ENCODE peak calls at places on chromosomes 1 and 21, in seven cellular contexts. Y, A, L, V, U, Q and H are unnamed samples.
A peak's percentile ranks its signal among the peaks of the same experiment; 100 is the strongest.

GRCh38 chr1:227942021-227942715 is 5.6 kb downstream of the WNT9A start:
- DNase-seq in Y (peak; percentile 75), A (no peak), L (peak; percentile 17), V (no peak), U (no peak), Q (no peak), H (peak; percentile 66)

GRCh38 chr1:179770887-179771502 is 27.9 kb downstream of the FAM163A start:
- DNase-seq in Y (no peak), A (no peak), L (no peak), V (no peak), U (no peak), Q (no peak), H (no peak)

GRCh38 chr1:186875874-186876273 is 47.1 kb downstream of the PLA2G4A start:
- DNase-seq in Y (no peak), A (no peak), L (no peak), V (no peak), U (no peak), Q (no peak), H (no peak)

GRCh38 chr1:155017946-155018316 is 15.3 kb downstream of the ZBTB7B start:
- DNase-seq in Y (no peak), A (no peak), L (no peak), V (no peak), U (no peak), Q (no peak), H (no peak)

GRCh38 chr1:184223216-184223615 is 163.6 kb upstream of the C1orf21 start:
- DNase-seq in Y (peak; percentile 76), A (no peak), L (no peak), V (no peak), U (no peak), Q (no peak), H (no peak)

GRCh38 chr1:212721388-212722247 is 22.0 kb upstream of the BATF3 start:
- DNase-seq in Y (no peak), A (no peak), L (no peak), V (peak; percentile 18), U (no peak), Q (peak; percentile 89), H (no peak)

GRCh38 chr1:77661696-77662095 is 20.8 kb downstream of the ZZZ3 start:
- DNase-seq in Y (no peak), A (no peak), L (no peak), V (no peak), U (no peak), Q (no peak), H (no peak)

GRCh38 chr1:176559474-176560390 is 96.8 kb downstream of the PAPPA2 start:
- DNase-seq in Y (peak; percentile 86), A (peak; percentile 27), L (peak; percentile 62), V (peak; percentile 68), U (peak; percentile 28), Q (peak; percentile 50), H (no peak)

GRCh38 chr21:45388611-45389296 is 16.2 kb upstream of the COL18A1 start:
- DNase-seq in Y (no peak), A (no peak), L (no peak), V (no peak), U (no peak), Q (no peak), H (no peak)

GRCh38 chr21:39182016-39182415 is 1.2 kb downstream of the PSMG1 start:
- DNase-seq in Y (no peak), A (no peak), L (no peak), V (no peak), U (no peak), Q (no peak), H (no peak)

GRCh38 chr1:1360511-1361169 is 2.3 kb upstream of the MXRA8 start:
- DNase-seq in Y (peak; percentile 81), A (peak; percentile 88), L (peak; percentile 62), V (peak; percentile 56), U (peak; percentile 80), Q (peak; percentile 97), H (peak; percentile 90)

GRCh38 chr1:151728151-151728711 is 6.9 kb downstream of the RIIAD1 start:
- DNase-seq in Y (peak; percentile 83), A (no peak), L (no peak), V (no peak), U (peak; percentile 51), Q (peak; percentile 71), H (no peak)

GRCh38 chr1:227952374-227953021 is 4.8 kb upstream of the WNT9A start:
- DNase-seq in Y (peak; percentile 31), A (peak; percentile 24), L (no peak), V (no peak), U (no peak), Q (no peak), H (peak; percentile 65)

GRCh38 chr1:8281843-8282509 is 35.9 kb upstream of the SLC45A1 start:
- DNase-seq in Y (no peak), A (no peak), L (no peak), V (no peak), U (no peak), Q (no peak), H (no peak)

GRCh38 chr1:25541425-25541824 is 2.0 kb upstream of the LDLRAP1 start:
- DNase-seq in Y (no peak), A (no peak), L (no peak), V (no peak), U (no peak), Q (no peak), H (no peak)

GRCh38 chr1:25541889-25542658 is 1.3 kb upstream of the LDLRAP1 start:
- DNase-seq in Y (no peak), A (no peak), L (no peak), V (no peak), U (no peak), Q (no peak), H (no peak)

GRCh38 chr1:25544243-25544764 is 898 bp downstream of the LDLRAP1 start:
- DNase-seq in Y (peak; percentile 64), A (no peak), L (no peak), V (peak; percentile 86), U (no peak), Q (no peak), H (no peak)

GRCh38 chr1:25543425-25544242 is at the start of gene LDLRAP1:
- DNase-seq in Y (peak; percentile 91), A (peak; percentile 81), L (peak; percentile 69), V (peak; percentile 73), U (peak; percentile 83), Q (peak; percentile 64), H (peak; percentile 80)

GRCh38 chr1:25543106-25543424 is 341 bp upstream of the LDLRAP1 start:
- DNase-seq in Y (no peak), A (no peak), L (no peak), V (no peak), U (no peak), Q (no peak), H (no peak)
- H3K4me3 ChIP-seq in Y (peak overlapping the region; percentile 40), A (peak overlapping the region; percentile 99), L (peak overlapping the region; percentile 88), V (no peak overlapping the region), U (peak overlapping the region; percentile 94), Q (no peak overlapping the region), H (peak overlapping the region; percentile 79)

GRCh38 chr21:14677023-14677422 is 130.9 kb upstream of the SAMSN1 start:
- DNase-seq in Y (no peak), A (no peak), L (no peak), V (no peak), U (no peak), Q (no peak), H (no peak)

GRCh38 chr21:14678987-14679574 is 133.0 kb upstream of the SAMSN1 start:
- DNase-seq in Y (no peak), A (no peak), L (no peak), V (no peak), U (no peak), Q (no peak), H (no peak)

GRCh38 chr21:14677639-14678179 is 131.6 kb upstream of the SAMSN1 start:
- DNase-seq in Y (no peak), A (no peak), L (no peak), V (no peak), U (no peak), Q (no peak), H (no peak)

GRCh38 chr21:14673649-14674048 is 127.5 kb upstream of the SAMSN1 start:
- DNase-seq in Y (no peak), A (no peak), L (no peak), V (no peak), U (no peak), Q (no peak), H (no peak)

GRCh38 chr21:14675774-14676530 is 129.8 kb upstream of the SAMSN1 start:
- DNase-seq in Y (no peak), A (no peak), L (no peak), V (peak; percentile 12), U (no peak), Q (no peak), H (no peak)
- H3K27ac ChIP-seq in Y (no peak overlapping the region), A (no peak overlapping the region), L (peak overlapping the region; percentile 3), V (no peak overlapping the region), U (no peak overlapping the region), Q (no peak overlapping the region), H (no peak overlapping the region)

GRCh38 chr1:163820748-163821147 is 499.0 kb downstream of the NUF2 start:
- DNase-seq in Y (no peak), A (no peak), L (no peak), V (no peak), U (no peak), Q (no peak), H (no peak)
- TF ChIP-seq CTCF in Y (peak; percentile 34), A (no peak), L (peak; percentile 45), V (peak; percentile 13), U (peak; percentile 39), Q (no peak), H (no peak)

DNA sequence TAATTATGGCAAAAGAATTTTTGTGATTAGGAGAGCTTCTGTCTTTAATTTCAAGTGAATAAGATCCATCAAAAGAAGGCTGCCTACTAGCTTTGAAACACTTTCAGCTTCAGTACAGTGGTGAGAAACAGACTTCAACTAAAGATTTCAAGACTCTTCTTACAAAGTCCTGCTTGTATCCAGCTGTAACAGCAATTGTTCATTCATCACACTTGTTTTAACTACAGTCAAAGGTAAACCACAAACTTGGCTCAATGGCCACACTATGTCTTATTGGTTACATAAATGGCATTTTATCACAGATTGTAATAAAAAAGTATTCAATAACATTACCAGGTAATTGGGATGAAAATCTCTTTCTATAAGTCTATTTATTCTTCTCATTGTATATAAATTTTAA is 59.2 kb downstream of the WARS2 start:
- DNase-seq in Y (no peak), A (no peak), L (no peak), V (no peak), U (no peak), Q (peak; percentile 92), H (no peak)
- H3K4me3 ChIP-seq in Y (no peak overlapping the region), A (no peak overlapping the region), L (no peak overlapping the region), V (no peak overlapping the region), U (no peak overlapping the region), Q (no peak overlapping the region), H (no peak overlapping the region)

DNA sequence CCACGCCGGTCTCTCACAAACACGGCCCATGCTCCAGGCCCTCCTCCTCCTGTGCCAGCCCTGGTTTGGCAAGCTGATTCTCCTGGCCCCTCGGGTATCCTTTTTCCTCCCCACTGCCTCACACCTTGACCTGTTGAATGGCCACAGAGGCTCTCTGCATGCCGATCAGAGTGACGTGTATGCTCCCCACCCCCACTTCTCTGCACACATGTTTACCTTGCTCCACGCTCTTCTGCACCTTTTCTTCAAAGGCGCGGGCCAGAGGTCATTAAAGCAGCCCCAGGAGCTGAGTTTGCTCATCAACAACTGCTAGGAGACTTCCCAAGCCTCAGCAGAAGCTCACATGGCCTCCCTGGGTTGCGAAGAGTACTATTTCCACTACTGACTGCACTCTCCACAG is 139.3 kb upstream of the EDN2 start:
- DNase-seq in Y (peak; percentile 40), A (no peak), L (no peak), V (no peak), U (no peak), Q (no peak), H (no peak)
- H3K27ac ChIP-seq in Y (no peak overlapping the region), A (no peak overlapping the region), L (no peak overlapping the region), V (no peak overlapping the region), U (no peak overlapping the region), Q (no peak overlapping the region), H (no peak overlapping the region)

GRCh38 chr1:47527653-47528272 is 89.9 kb downstream of the FOXD2 start:
- DNase-seq in Y (peak; percentile 76), A (no peak), L (no peak), V (no peak), U (no peak), Q (no peak), H (no peak)
- TF ChIP-seq CTCF in Y (peak; percentile 81), A (peak; percentile 32), L (peak; percentile 59), V (peak; percentile 58), U (peak; percentile 54), Q (peak; percentile 18), H (no peak)